ENCODE peak calls at places on chromosomes 12 and 14, in ten cellular contexts. G is IMR-90, O is mammary epithelial cell, U is PC-3, V is HCT116, E is OCI-LY7, M is GM23248, L is hepatocyte, Z is H1, K is DND-41. B is an unnamed sample.

GRCh38 chr12:86719381-86719780 is 463.2 kb upstream of the MGAT4C start:
- DNase-seq in G (peak; percentile 67), O (peak; percentile 68), U (peak; percentile 23), V (no peak), E (no peak), M (peak; percentile 63), L (no peak), Z (no peak), K (no peak), B (no peak)

GRCh38 chr12:11780521-11781101 is 131.1 kb downstream of the ETV6 start:
- DNase-seq in G (no peak), O (no peak), U (no peak), V (no peak), E (peak; percentile 58), M (no peak), L (no peak), Z (no peak), K (no peak), B (no peak)

GRCh38 chr12:82326905-82327503 is 31.2 kb downstream of the CCDC59 start:
- DNase-seq in G (peak; percentile 28), O (peak; percentile 2), U (peak; percentile 52), V (peak; percentile 19), E (peak; percentile 18), M (peak; percentile 67), L (peak; percentile 52), Z (no peak), K (no peak), B (peak; percentile 69)

GRCh38 chr12:78641837-78642423 is 222.6 kb upstream of the SYT1 start:
- DNase-seq in G (peak; percentile 4), O (peak; percentile 4), U (peak; percentile 40), V (peak; percentile 0), E (no peak), M (no peak), L (no peak), Z (no peak), K (no peak), B (no peak)

GRCh38 chr12:72057330-72057911 is 118.8 kb downstream of the TPH2 start:
- DNase-seq in G (no peak), O (peak; percentile 78), U (no peak), V (no peak), E (no peak), M (no peak), L (peak; percentile 27), Z (no peak), K (no peak), B (no peak)

GRCh38 chr14:91891721-91892220 is 24.4 kb upstream of the TC2N start:
- DNase-seq in G (no peak), O (no peak), U (no peak), V (no peak), E (no peak), M (peak; percentile 75), L (no peak), Z (no peak), K (no peak), B (no peak)

GRCh38 chr12:71578694-71579258 is 84.9 kb downstream of the ZFC3H1 start:
- DNase-seq in G (no peak), O (peak; percentile 50), U (no peak), V (no peak), E (no peak), M (no peak), L (no peak), Z (no peak), K (no peak), B (no peak)

GRCh38 chr12:65113621-65114035 is 7.5 kb downstream of the WIF1 start:
- DNase-seq in G (no peak), O (no peak), U (no peak), V (no peak), E (no peak), M (no peak), L (no peak), Z (no peak), K (no peak), B (no peak)

GRCh38 chr14:21652209-21652808 is 1.3 kb upstream of the OR4E2 start:
- DNase-seq in G (no peak), O (no peak), U (no peak), V (no peak), E (no peak), M (no peak), L (no peak), Z (no peak), K (no peak), B (no peak)

GRCh38 chr14:105978618-105979295 is 452.4 kb downstream of the TMEM121 start:
- DNase-seq in G (no peak), O (no peak), U (no peak), V (no peak), E (no peak), M (no peak), L (no peak), Z (no peak), K (no peak), B (no peak)

GRCh38 chr12:93243689-93244513 is 133.8 kb upstream of the NUDT4 start:
- DNase-seq in G (peak; percentile 78), O (peak; percentile 79), U (peak; percentile 41), V (no peak), E (peak; percentile 17), M (peak; percentile 84), L (peak; percentile 81), Z (no peak), K (peak; percentile 47), B (no peak)

GRCh38 chr12:130184531-130185090 is 22.3 kb downstream of the FZD10 start:
- DNase-seq in G (no peak), O (no peak), U (no peak), V (no peak), E (no peak), M (no peak), L (no peak), Z (no peak), K (no peak), B (no peak)

GRCh38 chr12:123763093-123763492 is 992 bp downstream of the DNAH10 start:
- DNase-seq in G (no peak), O (no peak), U (no peak), V (no peak), E (no peak), M (no peak), L (no peak), Z (peak; percentile 41), K (no peak), B (peak; percentile 46)

GRCh38 chr12:39145175-39145999 is 240.0 kb upstream of the CPNE8 start:
- DNase-seq in G (no peak), O (peak; percentile 36), U (peak; percentile 70), V (no peak), E (no peak), M (peak; percentile 6), L (peak; percentile 31), Z (no peak), K (no peak), B (no peak)

GRCh38 chr14:104004849-104005248 is 62.5 kb upstream of the RD3L start:
- DNase-seq in G (no peak), O (no peak), U (no peak), V (no peak), E (no peak), M (no peak), L (no peak), Z (no peak), K (no peak), B (no peak)

GRCh38 chr14:106390947-106391346 is 864.6 kb downstream of the TMEM121 start:
- DNase-seq in G (no peak), O (no peak), U (no peak), V (no peak), E (no peak), M (no peak), L (no peak), Z (no peak), K (no peak), B (no peak)

GRCh38 chr12:34393821-34394150 is 371.5 kb downstream of the ALG10 start:
- DNase-seq in G (no peak), O (no peak), U (no peak), V (no peak), E (no peak), M (no peak), L (no peak), Z (no peak), K (no peak), B (no peak)

GRCh38 chr14:25677111-25677510 is 627.2 kb upstream of the STXBP6 start:
- DNase-seq in G (no peak), O (no peak), U (no peak), V (no peak), E (no peak), M (no peak), L (no peak), Z (no peak), K (no peak), B (no peak)

GRCh38 chr12:10361622-10362021 is 28.2 kb downstream of the KLRK1 start:
- DNase-seq in G (peak; percentile 78), O (peak; percentile 41), U (peak; percentile 66), V (no peak), E (no peak), M (peak; percentile 21), L (peak; percentile 62), Z (no peak), K (no peak), B (no peak)

GRCh38 chr14:24673059-24673458 is 39.1 kb upstream of the GZMB start:
- DNase-seq in G (no peak), O (no peak), U (no peak), V (no peak), E (peak; percentile 77), M (no peak), L (no peak), Z (no peak), K (no peak), B (peak; percentile 87)
- H3K27ac ChIP-seq in G (no peak overlapping the region), O (no peak overlapping the region), U (no peak overlapping the region), V (no peak overlapping the region), E (peak overlapping the region; percentile 56), M (no peak overlapping the region), L (no peak overlapping the region), Z (no peak overlapping the region), K (no peak overlapping the region), B (no peak overlapping the region)

GRCh38 chr14:58245562-58245961 is 919 bp downstream of the PSMA3 start:
- DNase-seq in G (no peak), O (no peak), U (no peak), V (no peak), E (peak; percentile 27), M (no peak), L (no peak), Z (no peak), K (no peak), B (peak; percentile 69)
- H4K20me1 ChIP-seq in G (peaks cover 33% of the 10 kb centered on the region), O (no peaks in the 10 kb centered on the region), U (peaks cover 38% of the 10 kb centered on the region), V (peaks cover 14% of the 10 kb centered on the region), E (peaks cover 25% of the 10 kb centered on the region), M (no peaks in the 10 kb centered on the region), L (peaks cover 40% of the 10 kb centered on the region), Z (peaks cover 6% of the 10 kb centered on the region), K (peaks cover 42% of the 10 kb centered on the region), B (peaks cover 16% of the 10 kb centered on the region)

DNA sequence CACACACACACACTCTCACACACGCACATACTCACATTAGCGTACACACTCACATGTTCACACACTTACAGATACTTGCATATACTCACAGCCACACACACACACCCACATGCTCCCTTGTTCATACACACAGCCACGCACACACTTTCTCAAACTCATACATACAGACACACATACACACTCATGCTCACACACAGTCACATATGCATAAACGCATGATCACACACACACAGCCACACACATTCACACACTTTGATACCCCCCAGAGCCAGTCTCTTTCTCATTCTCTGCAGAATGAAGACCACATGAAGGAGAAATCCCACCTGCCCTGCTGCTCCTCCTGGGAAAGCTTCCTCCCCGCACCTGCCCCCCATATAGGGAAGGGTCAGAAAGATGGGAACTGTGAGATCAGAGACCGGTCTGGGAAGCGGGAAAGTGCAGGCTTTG is 105.0 kb upstream of the MED13L start:
- DNase-seq in G (peak; percentile 72), O (no peak), U (no peak), V (no peak), E (no peak), M (peak; percentile 47), L (no peak), Z (no peak), K (no peak), B (no peak)
- H3K27ac ChIP-seq in G (peak overlapping the region; percentile 95), O (no peak overlapping the region), U (peak overlapping the region; percentile 88), V (no peak overlapping the region), E (no peak overlapping the region), M (peak overlapping the region; percentile 90), L (peak overlapping the region; percentile 68), Z (no peak overlapping the region), K (no peak overlapping the region), B (no peak overlapping the region)

GRCh38 chr12:120882055-120882555 is 22.1 kb downstream of the SPPL3 start:
- DNase-seq in G (no peak), O (no peak), U (no peak), V (no peak), E (no peak), M (no peak), L (no peak), Z (no peak), K (no peak), B (no peak)
- H4K20me1 ChIP-seq in G (peaks cover 26% of the 10 kb centered on the region), O (no peaks in the 10 kb centered on the region), U (peaks cover 5% of the 10 kb centered on the region), V (peaks cover 5% of the 10 kb centered on the region), E (peaks cover 14% of the 10 kb centered on the region), M (peaks cover 11% of the 10 kb centered on the region), L (peaks cover 65% of the 10 kb centered on the region), Z (no peaks in the 10 kb centered on the region), K (peaks cover 51% of the 10 kb centered on the region), B (peaks cover 18% of the 10 kb centered on the region)

B was measured in Karpas-422.